ENCODE peak calls at places on chromosomes 13 and 19, in six cellular contexts. L is HepG2, M is H1, E is GM12891, V is SK-N-SH, A is K562. F is an unnamed sample.

GRCh38 chr13:73417012-73417615 is 358.3 kb downstream of the KLF5 start:
- DNase-seq in L (peak), M (no peak), E (no peak), V (peak), A (peak), F (no peak)

GRCh38 chr13:112688560-112689497 is 1.0 kb upstream of the ATP11A start:
- DNase-seq in L (peak), M (peak), E (no peak), V (no peak), A (peak), F (no peak)

GRCh38 chr13:31093145-31093885 is 68.4 kb downstream of the HSPH1 start:
- DNase-seq in L (no peak), M (no peak), E (no peak), V (no peak), A (no peak), F (no peak)

GRCh38 chr13:57632276-57633140 is 964 bp downstream of the PCDH17 start:
- DNase-seq in L (no peak), M (peak), E (no peak), V (peak), A (no peak), F (no peak)

GRCh38 chr13:20796791-20797513 is 23.2 kb upstream of the EEF1AKMT1 start:
- DNase-seq in L (no peak), M (no peak), E (no peak), V (no peak), A (no peak), F (no peak)

GRCh38 chr13:95536629-95537241 is 15.8 kb upstream of the CLDN10 start:
- DNase-seq in L (no peak), M (no peak), E (no peak), V (no peak), A (peak), F (no peak)

GRCh38 chr13:87042946-87043345 is 628.2 kb upstream of the SLITRK5 start:
- DNase-seq in L (no peak), M (no peak), E (no peak), V (no peak), A (no peak), F (no peak)

GRCh38 chr13:65378943-65379519 is 1851.1 kb downstream of the PCDH9 start:
- DNase-seq in L (no peak), M (no peak), E (no peak), V (no peak), A (no peak), F (no peak)

GRCh38 chr19:13877303-13877702 is 369 bp downstream of the NANOS3 start:
- DNase-seq in L (no peak), M (no peak), E (no peak), V (no peak), A (no peak), F (no peak)

GRCh38 chr13:111666377-111666776 is 345.9 kb downstream of the TEX29 start:
- DNase-seq in L (no peak), M (peak), E (no peak), V (no peak), A (no peak), F (no peak)

GRCh38 chr19:11236324-11237301 is 2.8 kb upstream of the ANGPTL8 start:
- DNase-seq in L (peak), M (no peak), E (no peak), V (no peak), A (no peak), F (no peak)

GRCh38 chr13:47455581-47455980 is 545.5 kb downstream of the SUCLA2 start:
- DNase-seq in L (no peak), M (no peak), E (no peak), V (peak), A (no peak), F (no peak)

GRCh38 chr13:60707878-60708277 is 310.9 kb downstream of the TDRD3 start:
- DNase-seq in L (no peak), M (no peak), E (no peak), V (no peak), A (no peak), F (no peak)

GRCh38 chr13:53342623-53343022 is 314.0 kb downstream of the OLFM4 start:
- DNase-seq in L (no peak), M (peak), E (no peak), V (no peak), A (no peak), F (no peak)

GRCh38 chr13:96710166-96710866 is 284.0 kb downstream of the OXGR1 start:
- DNase-seq in L (no peak), M (no peak), E (no peak), V (no peak), A (no peak), F (no peak)

GRCh38 chr13:38386421-38386820 is 36.8 kb downstream of the UFM1 start:
- DNase-seq in L (no peak), M (no peak), E (no peak), V (no peak), A (no peak), F (no peak)

GRCh38 chr13:113532156-113532806 is 41.8 kb upstream of the DCUN1D2 start:
- DNase-seq in L (no peak), M (peak), E (no peak), V (no peak), A (no peak), F (no peak)

GRCh38 chr19:51295382-51296126 is 15.9 kb upstream of the IGLON5 start:
- DNase-seq in L (no peak), M (peak), E (no peak), V (no peak), A (no peak), F (no peak)

GRCh38 chr13:113152894-113153809 is 5.3 kb upstream of the PROZ start:
- DNase-seq in L (peak), M (peak), E (no peak), V (peak), A (peak), F (no peak)

GRCh38 chr19:50377051-50377441 is 789 bp downstream of the NR1H2 start:
- DNase-seq in L (peak), M (peak), E (no peak), V (peak), A (peak), F (no peak)

GRCh38 chr13:31625115-31625514 is 114.2 kb upstream of the RXFP2 start:
- DNase-seq in L (no peak), M (no peak), E (no peak), V (no peak), A (no peak), F (no peak)

GRCh38 chr19:37594982-37595382 is 306 bp downstream of the ZNF540 start:
- DNase-seq in L (no peak), M (no peak), E (peak), V (no peak), A (peak), F (no peak)

GRCh38 chr13:53032849-53033248 is 4.2 kb downstream of the OLFM4 start:
- DNase-seq in L (no peak), M (no peak), E (no peak), V (no peak), A (no peak), F (no peak)

GRCh38 chr13:76886005-76886291 is 257 bp downstream of the KCTD12 start:
- DNase-seq in L (no peak), M (peak), E (no peak), V (no peak), A (no peak), F (no peak)

GRCh38 chr19:13981021-13981420 is 25.1 kb downstream of the RFX1 start:
- DNase-seq in L (no peak), M (no peak), E (no peak), V (peak), A (no peak), F (no peak)

GRCh38 chr13:49560270-49561063 is 24.9 kb downstream of the RCBTB1 start:
- DNase-seq in L (peak), M (no peak), E (no peak), V (no peak), A (peak), F (no peak)

GRCh38 chr13:73244486-73244885 is 185.7 kb downstream of the KLF5 start:
- DNase-seq in L (no peak), M (no peak), E (no peak), V (no peak), A (no peak), F (no peak)

GRCh38 chr19:38850976-38851621 is 1.3 kb upstream of the HNRNPL start:
- DNase-seq in L (no peak), M (peak), E (no peak), V (peak), A (peak), F (no peak)

GRCh38 chr19:38849147-38849745 is 540 bp downstream of the HNRNPL start:
- DNase-seq in L (peak), M (peak), E (peak), V (peak), A (peak), F (peak)

GRCh38 chr19:38848299-38849146 is 1.3 kb downstream of the HNRNPL start:
- DNase-seq in L (no peak), M (no peak), E (no peak), V (no peak), A (no peak), F (no peak)

GRCh38 chr19:38850231-38850975 is 617 bp upstream of the HNRNPL start:
- DNase-seq in L (peak), M (peak), E (peak), V (peak), A (peak), F (peak)

GRCh38 chr19:38849746-38850230 is at the start of gene HNRNPL:
- DNase-seq in L (no peak), M (peak), E (peak), V (peak), A (no peak), F (peak)
- TF ChIP-seq TAF1 in L (peak), M (peak), E (peak), V (peak), A (peak), F (peak)

GRCh38 chr19:6103217-6103644 is 7.1 kb downstream of the RFX2 start:
- DNase-seq in L (no peak), M (no peak), E (no peak), V (no peak), A (no peak), F (no peak)
- TF ChIP-seq POLR2AphosphoS5 in L (no peak), M (no peak), E (no peak), V (no peak), A (no peak), F (no peak)

DNA sequence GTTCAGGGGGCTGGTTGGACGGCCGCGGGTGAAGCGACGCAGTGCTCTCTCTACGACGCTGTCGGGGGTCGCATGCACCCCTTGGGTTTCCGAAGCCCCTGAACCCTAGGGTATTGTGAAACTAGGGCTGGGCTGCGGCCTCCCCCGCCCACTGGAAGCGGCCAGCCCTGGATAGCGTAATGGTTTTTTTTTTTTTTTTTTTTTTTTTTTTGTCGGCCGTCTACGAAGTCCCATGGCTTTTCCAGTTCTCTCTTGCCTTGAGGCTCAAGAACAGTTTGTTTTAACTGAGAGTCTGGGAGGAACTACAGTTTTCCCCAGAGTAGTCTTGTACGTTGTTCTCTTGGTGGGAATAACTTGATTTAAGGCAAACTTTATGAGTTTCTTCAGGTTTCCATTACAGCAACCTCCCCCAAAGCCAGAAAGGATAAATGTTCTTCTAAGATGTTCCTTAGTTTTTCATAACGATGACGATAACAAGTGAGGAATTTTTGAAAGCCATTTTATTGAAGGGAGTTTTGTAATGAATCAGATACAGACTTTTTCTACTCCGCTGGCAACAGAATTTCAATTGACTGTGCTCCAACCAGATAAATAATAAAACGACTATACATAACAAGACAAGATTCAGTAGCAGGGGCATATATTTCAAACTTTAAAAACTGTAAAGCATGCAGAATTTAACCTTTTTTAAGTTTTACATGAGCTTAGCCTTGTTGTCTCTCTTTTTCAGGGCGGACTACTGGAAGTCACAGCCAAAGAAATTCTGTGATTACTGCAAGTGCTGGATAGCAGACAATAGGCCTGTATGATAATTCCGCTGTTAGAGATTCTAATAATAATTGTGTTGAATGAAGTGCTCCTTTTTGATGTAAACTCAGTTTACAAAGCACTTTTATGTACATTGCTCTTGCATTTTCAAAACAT is 867 bp downstream of the WBP4 start:
- DNase-seq in L (no peak), M (no peak), E (no peak), V (no peak), A (no peak), F (peak)
- TF ChIP-seq TAF1 in L (no peak), M (no peak), E (peak), V (peak), A (no peak), F (no peak)

GRCh38 chr19:31352296-31352781 is 3.1 kb upstream of the TSHZ3 start:
- DNase-seq in L (no peak), M (no peak), E (no peak), V (peak), A (no peak), F (no peak)

GRCh38 chr19:31350033-31350692 is 927 bp upstream of the TSHZ3 start:
- DNase-seq in L (no peak), M (peak), E (no peak), V (peak), A (no peak), F (no peak)

GRCh38 chr19:31350693-31351211 is 1.5 kb upstream of the TSHZ3 start:
- DNase-seq in L (no peak), M (peak), E (no peak), V (peak), A (peak), F (no peak)

GRCh38 chr19:31352782-31353651 is 3.8 kb upstream of the TSHZ3 start:
- DNase-seq in L (no peak), M (peak), E (no peak), V (peak), A (no peak), F (no peak)

GRCh38 chr19:31351212-31352193 is 2.3 kb upstream of the TSHZ3 start:
- DNase-seq in L (no peak), M (peak), E (no peak), V (peak), A (no peak), F (no peak)
- TF ChIP-seq POLR2AphosphoS5 in L (no peak), M (no peak), E (no peak), V (no peak), A (no peak), F (no peak)

GRCh38 chr19:49210901-49211451 is 53.4 kb downstream of the TRPM4 start:
- DNase-seq in L (no peak), M (no peak), E (no peak), V (no peak), A (no peak), F (no peak)

GRCh38 chr19:49213791-49214190 is 56.2 kb downstream of the TRPM4 start:
- DNase-seq in L (no peak), M (peak), E (no peak), V (no peak), A (peak), F (no peak)

GRCh38 chr19:49210108-49210900 is 52.7 kb downstream of the TRPM4 start:
- DNase-seq in L (no peak), M (peak), E (no peak), V (peak), A (peak), F (no peak)

GRCh38 chr19:49214701-49215100 is 57.1 kb downstream of the TRPM4 start:
- DNase-seq in L (no peak), M (no peak), E (peak), V (no peak), A (no peak), F (peak)

GRCh38 chr19:49212302-49212701 is 54.7 kb downstream of the TRPM4 start:
- DNase-seq in L (no peak), M (no peak), E (no peak), V (no peak), A (peak), F (no peak)
- TF ChIP-seq TAF1 in L (no peak), M (no peak), E (no peak), V (no peak), A (no peak), F (no peak)